ENCODE peak calls at places on chromosomes 7 and 10, in four cellular contexts. One of them, this sample, is unnamed.

GRCh38 chr7:106604303-106604918 is 56.5 kb downstream of the CCDC71L start:
- DNase-seq in lower lobe of right lung: no peak
- DNase-seq in kidney: no peak
- DNase-seq in SK-N-SH: no peak
- DNase-seq in this sample: no peak

GRCh38 chr10:50830066-50830465 is 55.4 kb downstream of the A1CF start:
- DNase-seq in lower lobe of right lung: no peak
- DNase-seq in kidney: no peak
- DNase-seq in SK-N-SH: no peak
- DNase-seq in this sample: no peak

GRCh38 chr7:24319209-24319608 is 35.2 kb downstream of the NPY start:
- DNase-seq in lower lobe of right lung: no peak
- DNase-seq in kidney: no peak
- DNase-seq in SK-N-SH: no peak
- DNase-seq in this sample: no peak

GRCh38 chr10:34413214-34413613 is 401.9 kb downstream of the PARD3 start:
- DNase-seq in lower lobe of right lung: no peak
- DNase-seq in kidney: no peak
- DNase-seq in SK-N-SH: no peak
- DNase-seq in this sample: no peak

GRCh38 chr7:40232242-40232929 is 97.6 kb downstream of the SUGCT start:
- DNase-seq in SK-N-SH: peak
- DNase-seq in lower lobe of right lung: no peak
- DNase-seq in kidney: no peak
- DNase-seq in this sample: no peak

GRCh38 chr7:131067220-131067619 is 260.5 kb upstream of the MKLN1 start:
- DNase-seq in lower lobe of right lung: no peak
- DNase-seq in SK-N-SH: no peak
- DNase-seq in kidney: no peak
- DNase-seq in this sample: no peak

GRCh38 chr10:75654777-75655176 is 223.4 kb downstream of the LRMDA start:
- DNase-seq in kidney: no peak
- DNase-seq in SK-N-SH: no peak
- DNase-seq in lower lobe of right lung: no peak
- DNase-seq in this sample: no peak

GRCh38 chr10:86130737-86131475 is 235.7 kb downstream of the GRID1 start:
- DNase-seq in SK-N-SH: peak
- DNase-seq in lower lobe of right lung: no peak
- DNase-seq in kidney: peak
- DNase-seq in this sample: peak

GRCh38 chr10:109922976-109923921 is at the start of gene XPNPEP1:
- DNase-seq in kidney: peak
- DNase-seq in lower lobe of right lung: peak
- DNase-seq in SK-N-SH: peak
- DNase-seq in this sample: peak

GRCh38 chr7:149824748-149825566 is 13.2 kb upstream of the ZNF862 start:
- DNase-seq in kidney: peak
- DNase-seq in lower lobe of right lung: peak
- DNase-seq in SK-N-SH: peak
- DNase-seq in this sample: peak

GRCh38 chr7:108016841-108017775 is 14.1 kb upstream of the LAMB1 start:
- DNase-seq in lower lobe of right lung: no peak
- DNase-seq in kidney: no peak
- DNase-seq in SK-N-SH: peak
- DNase-seq in this sample: no peak

GRCh38 chr10:132139526-132139925 is 47.2 kb upstream of the DPYSL4 start:
- DNase-seq in kidney: peak
- DNase-seq in SK-N-SH: no peak
- DNase-seq in lower lobe of right lung: peak
- DNase-seq in this sample: peak

GRCh38 chr7:64183126-64183742 is 23.8 kb upstream of the ZNF735 start:
- DNase-seq in lower lobe of right lung: peak
- DNase-seq in kidney: no peak
- DNase-seq in SK-N-SH: peak
- DNase-seq in this sample: no peak

DNA sequence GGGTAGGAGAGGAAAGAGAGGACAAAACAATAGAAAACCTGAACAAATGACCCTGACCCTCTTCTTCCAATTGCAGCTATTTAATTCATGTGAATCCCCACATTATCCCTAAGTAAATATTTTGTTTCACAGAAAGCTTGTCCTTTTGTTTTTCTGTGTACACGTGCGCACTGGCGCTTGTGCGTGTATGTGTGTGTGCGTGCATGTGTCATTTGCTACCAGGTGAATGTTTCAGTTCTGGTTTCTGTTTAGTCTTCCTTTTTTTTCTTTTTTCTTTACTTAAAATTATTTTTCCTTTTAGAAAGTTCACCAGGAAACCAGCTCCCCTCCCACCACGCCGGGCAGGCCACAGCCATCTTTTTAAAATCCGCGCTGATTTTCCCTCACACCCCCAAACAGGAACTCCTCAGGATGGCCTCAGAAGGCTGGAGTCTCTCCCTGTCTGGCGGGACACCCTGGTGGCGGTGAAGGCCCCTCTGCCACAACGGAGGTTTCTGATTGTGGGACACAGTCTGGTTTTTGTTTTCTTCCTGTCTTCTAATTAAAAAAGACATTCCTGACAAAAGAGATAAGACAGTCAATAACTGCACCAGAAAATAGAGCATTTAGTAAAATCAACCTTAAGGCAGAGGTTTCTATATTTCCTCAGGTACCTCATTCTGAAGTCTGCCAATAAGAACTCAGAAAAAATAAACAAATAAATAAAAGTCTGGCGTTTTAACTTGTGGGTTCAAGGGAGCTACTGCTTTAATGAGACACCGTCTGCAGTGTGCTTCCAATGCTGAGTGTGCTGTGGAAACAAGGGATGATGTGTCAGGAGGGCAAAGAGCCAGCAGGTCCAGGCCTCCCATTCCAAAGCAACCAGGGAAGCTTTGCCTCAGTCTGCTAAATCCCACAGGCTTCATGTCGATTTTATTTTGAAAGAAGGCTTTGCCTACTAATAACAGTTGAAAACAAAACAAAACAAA is 17.4 kb downstream of the IRF5 start:
- DNase-seq in lower lobe of right lung: no peak
- DNase-seq in SK-N-SH: peak
- DNase-seq in kidney: no peak
- DNase-seq in this sample: no peak
- TF ChIP-seq CTCF in lower lobe of right lung: no peak
- TF ChIP-seq CTCF in SK-N-SH: no peak
- TF ChIP-seq CTCF in kidney: no peak
- TF ChIP-seq CTCF in this sample: no peak

GRCh38 chr10:125980521-125980920 is 84.2 kb downstream of the FANK1 start:
- DNase-seq in SK-N-SH: no peak
- DNase-seq in kidney: no peak
- DNase-seq in lower lobe of right lung: no peak
- DNase-seq in this sample: no peak

GRCh38 chr10:125982256-125982948 is 86.0 kb downstream of the FANK1 start:
- DNase-seq in SK-N-SH: peak
- DNase-seq in kidney: no peak
- DNase-seq in lower lobe of right lung: no peak
- DNase-seq in this sample: no peak

GRCh38 chr10:125979976-125980375 is 83.6 kb downstream of the FANK1 start:
- DNase-seq in kidney: no peak
- DNase-seq in SK-N-SH: no peak
- DNase-seq in lower lobe of right lung: no peak
- DNase-seq in this sample: no peak

GRCh38 chr10:125983161-125983560 is 86.8 kb downstream of the FANK1 start:
- DNase-seq in SK-N-SH: no peak
- DNase-seq in kidney: no peak
- DNase-seq in lower lobe of right lung: no peak
- DNase-seq in this sample: no peak

GRCh38 chr10:125977206-125977605 is 80.8 kb downstream of the FANK1 start:
- DNase-seq in kidney: no peak
- DNase-seq in lower lobe of right lung: no peak
- DNase-seq in SK-N-SH: no peak
- DNase-seq in this sample: no peak
- TF ChIP-seq CTCF in kidney: no peak
- TF ChIP-seq CTCF in lower lobe of right lung: no peak
- TF ChIP-seq CTCF in SK-N-SH: no peak
- TF ChIP-seq CTCF in this sample: peak

DNA sequence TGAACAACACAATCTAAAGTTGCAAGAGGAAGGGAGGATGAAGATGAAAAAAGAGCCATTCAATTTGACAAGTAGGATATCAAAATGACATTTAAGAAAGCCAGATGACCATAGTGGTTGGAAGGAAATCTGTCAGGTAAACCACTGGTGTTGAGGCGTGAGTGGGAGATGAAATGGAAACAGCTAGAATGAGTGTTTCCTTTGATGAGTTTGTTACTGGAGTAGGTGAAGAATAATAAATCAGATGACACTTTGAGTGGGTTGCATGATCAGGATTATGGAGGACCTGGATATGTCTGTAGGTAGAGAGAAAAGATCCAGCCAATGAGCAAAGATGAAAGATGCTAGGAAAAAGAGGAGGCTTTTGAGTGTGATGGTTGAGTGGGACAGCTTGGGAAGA is 33.1 kb downstream of the AKR1B1 start:
- DNase-seq in SK-N-SH: no peak
- DNase-seq in kidney: no peak
- DNase-seq in lower lobe of right lung: no peak
- DNase-seq in this sample: no peak
- TF ChIP-seq CTCF in SK-N-SH: no peak
- TF ChIP-seq CTCF in kidney: no peak
- TF ChIP-seq CTCF in lower lobe of right lung: no peak
- TF ChIP-seq CTCF in this sample: no peak

GRCh38 chr10:43691503-43691902 is 42.8 kb upstream of the ZNF32 start:
- DNase-seq in SK-N-SH: no peak
- DNase-seq in lower lobe of right lung: no peak
- DNase-seq in kidney: no peak
- DNase-seq in this sample: no peak
- TF ChIP-seq CTCF in SK-N-SH: peak
- TF ChIP-seq CTCF in lower lobe of right lung: no peak
- TF ChIP-seq CTCF in kidney: no peak
- TF ChIP-seq CTCF in this sample: peak

GRCh38 chr7:5296627-5297226 is 14.0 kb downstream of the SLC29A4 start:
- DNase-seq in SK-N-SH: peak
- DNase-seq in kidney: no peak
- DNase-seq in lower lobe of right lung: peak
- DNase-seq in this sample: no peak

GRCh38 chr7:5303885-5304505 is 21.3 kb downstream of the SLC29A4 start:
- DNase-seq in kidney: no peak
- DNase-seq in SK-N-SH: no peak
- DNase-seq in lower lobe of right lung: no peak
- DNase-seq in this sample: no peak

GRCh38 chr7:5300366-5300765 is 17.6 kb downstream of the SLC29A4 start:
- DNase-seq in kidney: no peak
- DNase-seq in SK-N-SH: no peak
- DNase-seq in lower lobe of right lung: no peak
- DNase-seq in this sample: no peak

GRCh38 chr7:5303061-5303460 is 20.3 kb downstream of the SLC29A4 start:
- DNase-seq in lower lobe of right lung: no peak
- DNase-seq in kidney: no peak
- DNase-seq in SK-N-SH: no peak
- DNase-seq in this sample: no peak

DNA sequence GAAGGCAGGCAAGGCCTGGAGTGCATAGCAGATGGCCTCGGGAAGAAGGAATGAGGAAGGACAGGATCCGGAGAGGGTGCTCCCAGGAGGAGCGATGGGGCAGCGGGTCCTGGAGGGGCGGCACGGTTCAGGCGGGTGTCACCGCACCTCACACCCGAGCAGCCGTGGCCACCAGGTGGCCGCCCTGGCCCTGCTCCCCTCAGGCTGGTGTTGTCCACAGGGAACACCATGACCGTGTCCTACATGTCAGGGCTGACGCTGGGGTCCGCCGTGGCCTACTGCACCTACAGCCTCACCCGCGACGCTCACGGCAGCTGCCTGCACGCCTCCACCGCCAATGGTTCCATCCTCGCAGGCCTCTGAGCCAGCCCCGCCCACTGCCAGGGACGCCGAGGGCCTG is 19.8 kb downstream of the SLC29A4 start:
- DNase-seq in lower lobe of right lung: no peak
- DNase-seq in kidney: no peak
- DNase-seq in SK-N-SH: no peak
- DNase-seq in this sample: no peak
- TF ChIP-seq CTCF in lower lobe of right lung: no peak
- TF ChIP-seq CTCF in kidney: no peak
- TF ChIP-seq CTCF in SK-N-SH: no peak
- TF ChIP-seq CTCF in this sample: peak

DNA sequence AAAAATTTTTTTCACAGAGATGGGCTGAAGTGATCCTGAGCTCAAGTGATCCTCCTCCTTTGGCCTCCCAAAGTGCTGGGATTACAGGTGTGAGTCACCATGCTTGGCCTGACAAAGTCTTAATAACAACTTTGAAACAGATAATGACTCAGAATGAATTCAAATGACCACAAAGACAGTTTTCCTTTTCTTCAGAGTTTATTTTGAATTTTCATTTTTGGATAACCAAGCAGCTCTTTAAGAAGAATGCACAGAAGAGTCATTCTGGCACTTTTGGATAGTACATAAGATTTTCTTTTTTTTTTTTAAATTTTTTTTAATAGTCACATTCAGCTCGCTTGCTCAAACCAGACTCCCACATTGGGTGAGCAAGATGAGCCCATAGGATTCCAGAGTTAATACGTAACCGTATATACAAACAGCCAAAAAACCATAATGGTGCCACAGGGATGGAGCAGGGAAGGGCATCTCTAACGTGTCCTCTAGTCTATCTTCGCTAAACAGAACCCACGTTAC is 43.0 kb upstream of the NMT2 start:
- DNase-seq in kidney: no peak
- DNase-seq in lower lobe of right lung: no peak
- DNase-seq in SK-N-SH: no peak
- DNase-seq in this sample: no peak
- TF ChIP-seq CTCF in kidney: no peak
- TF ChIP-seq CTCF in lower lobe of right lung: no peak
- TF ChIP-seq CTCF in SK-N-SH: no peak
- TF ChIP-seq CTCF in this sample: no peak

GRCh38 chr10:5587151-5588079 is 62.7 kb downstream of the CALML3 start:
- DNase-seq in kidney: peak
- DNase-seq in lower lobe of right lung: peak
- DNase-seq in SK-N-SH: no peak
- DNase-seq in this sample: peak

GRCh38 chr10:5582736-5583135 is 58.0 kb downstream of the CALML3 start:
- DNase-seq in lower lobe of right lung: peak
- DNase-seq in SK-N-SH: no peak
- DNase-seq in kidney: peak
- DNase-seq in this sample: peak

GRCh38 chr10:5583525-5584175 is 58.9 kb downstream of the CALML3 start:
- DNase-seq in kidney: peak
- DNase-seq in SK-N-SH: peak
- DNase-seq in lower lobe of right lung: peak
- DNase-seq in this sample: peak

GRCh38 chr10:5585517-5586222 is 60.9 kb downstream of the CALML3 start:
- DNase-seq in kidney: no peak
- DNase-seq in SK-N-SH: no peak
- DNase-seq in lower lobe of right lung: peak
- DNase-seq in this sample: no peak

GRCh38 chr10:5584895-5585516 is 60.2 kb downstream of the CALML3 start:
- DNase-seq in SK-N-SH: no peak
- DNase-seq in kidney: peak
- DNase-seq in lower lobe of right lung: peak
- DNase-seq in this sample: peak
- TF ChIP-seq CTCF in SK-N-SH: no peak
- TF ChIP-seq CTCF in kidney: no peak
- TF ChIP-seq CTCF in lower lobe of right lung: no peak
- TF ChIP-seq CTCF in this sample: no peak

This sample was measured in chondrocyte.